ENCODE peak calls at places on chromosomes 1 and 21, in five cellular contexts. N is AG09319; I is stimulated activated CD8-positive, alpha-beta memory T cell treated with anti-CD3 and anti-CD28 coated beads, Interleukin-15, amount 100 ng/mL, for 4 hours; G is hypothalamus; B is effector memory CD4-positive, alpha-beta T cell. A is an unnamed sample.

GRCh38 chr1:230288641-230289349 is 137.3 kb downstream of the PGBD5 start:
- DNase-seq in N (no peak), I (no peak), G (no peak), B (no peak), A (no peak)

GRCh38 chr1:87017994-87018672 is 103.7 kb downstream of the HS2ST1 start:
- DNase-seq in N (no peak), I (no peak), G (no peak), B (no peak), A (no peak)

GRCh38 chr1:22320703-22321344 is 130.8 kb upstream of the ZBTB40 start:
- DNase-seq in N (no peak), I (no peak), G (no peak), B (no peak), A (no peak)

GRCh38 chr1:12426030-12426429 is 192.0 kb downstream of the DHRS3 start:
- DNase-seq in N (no peak), I (no peak), G (no peak), B (no peak), A (no peak)

GRCh38 chr1:145750444-145750843 is 31.1 kb downstream of the CD160 start:
- DNase-seq in N (no peak), I (no peak), G (no peak), B (no peak), A (no peak)

GRCh38 chr1:119816407-119816806 is 5.1 kb upstream of the REG4 start:
- DNase-seq in N (no peak), I (no peak), G (no peak), B (no peak), A (no peak)

GRCh38 chr1:116365353-116365780 is 7.7 kb upstream of the ATP1A1 start:
- DNase-seq in N (no peak), I (no peak), G (no peak), B (no peak), A (no peak)

GRCh38 chr21:33734818-33735217 is 92.5 kb downstream of the ITSN1 start:
- DNase-seq in N (no peak), I (no peak), G (no peak), B (no peak), A (no peak)

GRCh38 chr1:199122532-199123311 is 483.9 kb downstream of the PTPRC start:
- DNase-seq in N (no peak), I (no peak), G (no peak), B (no peak), A (no peak)

GRCh38 chr1:109089242-109090015 is 1.1 kb upstream of the TMEM167B start:
- DNase-seq in N (no peak), I (no peak), G (no peak), B (no peak), A (no peak)

GRCh38 chr1:2588661-2589330 is 2.2 kb downstream of the PRXL2B start:
- DNase-seq in N (no peak), I (no peak), G (no peak), B (no peak), A (no peak)

GRCh38 chr1:91499904-91500755 is 521 bp upstream of the CDC7 start:
- DNase-seq in N (no peak), I (no peak), G (no peak), B (no peak), A (no peak)

GRCh38 chr1:223761416-223761815 is 49.1 kb downstream of the CAPN2 start:
- DNase-seq in N (no peak), I (no peak), G (no peak), B (no peak), A (no peak)

GRCh38 chr1:145871994-145872411 is 13.1 kb upstream of the PIAS3 start:
- DNase-seq in N (no peak), I (no peak), G (peak; percentile 79), B (no peak), A (no peak)

GRCh38 chr1:40665335-40666171 is at the start of gene RIMS3:
- DNase-seq in N (no peak), I (peak; percentile 62), G (peak; percentile 39), B (peak; percentile 81), A (no peak)

GRCh38 chr1:107273515-107273914 is 132.7 kb downstream of the NTNG1 start:
- DNase-seq in N (no peak), I (no peak), G (no peak), B (no peak), A (no peak)

GRCh38 chr1:160746870-160747500 is 7.9 kb downstream of the SLAMF7 start:
- DNase-seq in N (no peak), I (no peak), G (no peak), B (no peak), A (no peak)